ENCODE peak calls at places on chromosomes 11 and 22, in eight cellular contexts. G is HT1080; P is RPMI8226; M is A549; K is hypothalamus; Y is G401; V is stimulated activated naive CD4-positive, alpha-beta T cell; Z is IMR-90. J is an unnamed sample.

GRCh38 chr11:126268361-126268707 is 361 bp downstream of the SRPRA start:
- DNase-seq in G (no peak), P (no peak), M (no peak), K (no peak), Y (no peak), V (no peak), Z (no peak), J (no peak)

GRCh38 chr11:61793829-61794204 is 1.1 kb downstream of the FEN1 start:
- DNase-seq in G (no peak), P (no peak), M (no peak), K (no peak), Y (no peak), V (no peak), Z (no peak), J (no peak)

GRCh38 chr22:39021552-39022250 is 774 bp downstream of the APOBEC3D start:
- DNase-seq in G (no peak), P (no peak), M (no peak), K (no peak), Y (no peak), V (no peak), Z (no peak), J (no peak)

GRCh38 chr11:12581923-12582322 is 92.3 kb upstream of the TEAD1 start:
- DNase-seq in G (peak; percentile 92), P (no peak), M (peak; percentile 56), K (no peak), Y (peak; percentile 7), V (no peak), Z (peak; percentile 88), J (no peak)

GRCh38 chr22:21741790-21742189 is 6.2 kb upstream of the YPEL1 start:
- DNase-seq in G (no peak), P (no peak), M (no peak), K (no peak), Y (no peak), V (no peak), Z (no peak), J (no peak)

GRCh38 chr11:102495161-102496042 is 35.1 kb downstream of the MMP7 start:
- DNase-seq in G (peak; percentile 71), P (peak; percentile 74), M (peak; percentile 86), K (no peak), Y (peak; percentile 79), V (peak; percentile 82), Z (peak; percentile 88), J (no peak)

GRCh38 chr11:11400635-11401232 is 47.7 kb upstream of the CSNK2A3 start:
- DNase-seq in G (peak; percentile 19), P (no peak), M (peak; percentile 33), K (no peak), Y (peak; percentile 53), V (no peak), Z (no peak), J (no peak)

GRCh38 chr22:25853902-25854301 is 111.9 kb downstream of the MYO18B start:
- DNase-seq in G (no peak), P (no peak), M (peak; percentile 19), K (no peak), Y (no peak), V (no peak), Z (no peak), J (no peak)

GRCh38 chr11:76257040-76257730 is 50.9 kb upstream of the WNT11 start:
- DNase-seq in G (no peak), P (no peak), M (no peak), K (no peak), Y (no peak), V (no peak), Z (no peak), J (no peak)

GRCh38 chr11:79060081-79060480 is 380.7 kb downstream of the TENM4 start:
- DNase-seq in G (no peak), P (no peak), M (no peak), K (no peak), Y (no peak), V (no peak), Z (no peak), J (no peak)

GRCh38 chr11:124717786-124718634 is 21.7 kb upstream of the NRGN start:
- DNase-seq in G (peak; percentile 54), P (no peak), M (no peak), K (no peak), Y (peak; percentile 26), V (peak; percentile 27), Z (peak; percentile 34), J (no peak)

GRCh38 chr22:46965552-46966494 is 203.4 kb downstream of the TBC1D22A start:
- DNase-seq in G (no peak), P (no peak), M (no peak), K (no peak), Y (peak; percentile 65), V (no peak), Z (peak; percentile 7), J (peak; percentile 67)

GRCh38 chr11:130652671-130653335 is 204.4 kb downstream of the ADAMTS15 start:
- DNase-seq in G (no peak), P (no peak), M (no peak), K (no peak), Y (no peak), V (no peak), Z (peak; percentile 89), J (peak; percentile 89)

GRCh38 chr11:4523666-4524065 is 21.3 kb upstream of the OR52M1 start:
- DNase-seq in G (no peak), P (no peak), M (no peak), K (no peak), Y (no peak), V (no peak), Z (no peak), J (no peak)

GRCh38 chr11:30513087-30513486 is 73.1 kb downstream of the MPPED2 start:
- DNase-seq in G (no peak), P (no peak), M (no peak), K (no peak), Y (no peak), V (no peak), Z (no peak), J (no peak)

GRCh38 chr22:50727678-50728522 is 10.1 kb upstream of the ACR start:
- DNase-seq in G (no peak), P (no peak), M (no peak), K (no peak), Y (peak; percentile 34), V (no peak), Z (no peak), J (peak; percentile 44)

GRCh38 chr11:65160643-65161042 is 9.4 kb upstream of the SPDYC start:
- DNase-seq in G (no peak), P (no peak), M (no peak), K (no peak), Y (no peak), V (no peak), Z (no peak), J (no peak)

GRCh38 chr11:27395556-27396258 is 32.7 kb upstream of the CCDC34 start:
- DNase-seq in G (no peak), P (no peak), M (peak; percentile 97), K (no peak), Y (no peak), V (no peak), Z (peak; percentile 76), J (no peak)

GRCh38 chr11:66568124-66568916 is at the start of gene CTSF:
- DNase-seq in G (peak; percentile 69), P (peak; percentile 74), M (peak; percentile 83), K (peak; percentile 85), Y (peak; percentile 93), V (peak; percentile 53), Z (peak; percentile 49), J (peak; percentile 94)

GRCh38 chr11:88709567-88709966 is 356.2 kb downstream of the GRM5 start:
- DNase-seq in G (peak; percentile 54), P (no peak), M (peak; percentile 52), K (peak; percentile 9), Y (peak; percentile 37), V (no peak), Z (no peak), J (peak; percentile 52)

GRCh38 chr22:26471522-26471921 is 12.1 kb downstream of the HPS4 start:
- DNase-seq in G (peak; percentile 98), P (no peak), M (peak; percentile 76), K (no peak), Y (peak; percentile 64), V (no peak), Z (peak; percentile 83), J (no peak)

GRCh38 chr11:2193099-2193886 is 21.7 kb upstream of the TH start:
- DNase-seq in G (no peak), P (no peak), M (no peak), K (no peak), Y (no peak), V (no peak), Z (no peak), J (no peak)

GRCh38 chr11:46009647-46010046 is 87.2 kb downstream of the LARGE2 start:
- DNase-seq in G (no peak), P (no peak), M (no peak), K (no peak), Y (no peak), V (no peak), Z (no peak), J (no peak)

GRCh38 chr22:19612866-19613572 is 88.8 kb upstream of the CLDN5 start:
- DNase-seq in G (no peak), P (no peak), M (no peak), K (no peak), Y (no peak), V (no peak), Z (no peak), J (no peak)

GRCh38 chr22:37464181-37464580 is 22.0 kb downstream of the MFNG start:
- DNase-seq in G (peak; percentile 41), P (peak; percentile 63), M (no peak), K (no peak), Y (no peak), V (no peak), Z (no peak), J (no peak)

GRCh38 chr22:42719133-42719532 is 1.5 kb downstream of the A4GALT start:
- DNase-seq in G (no peak), P (no peak), M (no peak), K (no peak), Y (no peak), V (no peak), Z (no peak), J (no peak)

GRCh38 chr11:117862019-117862725 is 14.3 kb downstream of the FXYD6 start:
- DNase-seq in G (no peak), P (no peak), M (no peak), K (no peak), Y (no peak), V (no peak), Z (no peak), J (no peak)

GRCh38 chr11:37512156-37512780 is 914.2 kb upstream of the RAG2 start:
- DNase-seq in G (no peak), P (no peak), M (no peak), K (no peak), Y (no peak), V (no peak), Z (no peak), J (no peak)

GRCh38 chr11:10302744-10303557 is 1.9 kb upstream of the ADM start:
- DNase-seq in G (no peak), P (peak; percentile 89), M (peak; percentile 67), K (peak; percentile 62), Y (peak; percentile 77), V (peak; percentile 74), Z (peak; percentile 59), J (peak; percentile 96)

GRCh38 chr11:101583180-101584128 is at the start of gene TRPC6:
- DNase-seq in G (no peak), P (no peak), M (peak; percentile 43), K (no peak), Y (peak; percentile 4), V (no peak), Z (peak; percentile 47), J (peak; percentile 58)

GRCh38 chr11:127651175-127651887 is 650.8 kb upstream of the KIRREL3 start:
- DNase-seq in G (peak; percentile 96), P (no peak), M (no peak), K (no peak), Y (no peak), V (no peak), Z (peak; percentile 94), J (no peak)

GRCh38 chr22:17418890-17419324 is 49.6 kb downstream of the CECR2 start:
- DNase-seq in G (no peak), P (no peak), M (no peak), K (no peak), Y (no peak), V (no peak), Z (no peak), J (no peak)

GRCh38 chr22:23150762-23151161 is 5.5 kb downstream of the RAB36 start:
- DNase-seq in G (no peak), P (no peak), M (no peak), K (no peak), Y (no peak), V (no peak), Z (no peak), J (no peak)

GRCh38 chr11:118224512-118225180 is at the start of gene JAML:
- DNase-seq in G (no peak), P (peak; percentile 16), M (no peak), K (no peak), Y (no peak), V (peak; percentile 86), Z (no peak), J (no peak)

J was measured in suprapubic skin.